ENCODE peak calls at places on chromosomes 1 and 21, in nine cellular contexts. P is KG1; X is islet precursor cell; M is LoVo; B is sigmoid colon; G is stimulated activated CD4-positive, alpha-beta T cell treated with anti-CD3 and anti-CD28 coated beads, Interleukin-1b, Interleukin-23, amount 100 ng/mL, for 48 hours; H is stimulated activated CD8-positive, alpha-beta memory T cell treated with anti-CD3 and anti-CD28 coated beads, Interleukin-4, amount 100 ng/mL, for 24 hours; A is HTR-8/SVneo; T is NCI-H69. E is an unnamed sample.

GRCh38 chr21:45747802-45748445 is 104.4 kb downstream of the PCBP3 start:
- DNase-seq in P (no peak), X (no peak), M (peak; percentile 27), B (no peak), G (no peak), H (no peak), A (peak; percentile 87), T (peak; percentile 92), E (no peak)

GRCh38 chr1:210692796-210693195 is 364.1 kb downstream of the HHAT start:
- DNase-seq in P (peak; percentile 2), X (no peak), M (no peak), B (no peak), G (no peak), H (no peak), A (no peak), T (no peak), E (peak; percentile 15)

GRCh38 chr1:203556047-203556851 is 62.3 kb downstream of the OPTC start:
- DNase-seq in P (no peak), X (peak; percentile 77), M (no peak), B (peak; percentile 91), G (no peak), H (no peak), A (no peak), T (peak; percentile 34), E (no peak)

GRCh38 chr1:226813671-226814591 is 56.5 kb upstream of the PSEN2 start:
- DNase-seq in P (no peak), X (no peak), M (no peak), B (no peak), G (no peak), H (no peak), A (no peak), T (no peak), E (no peak)

GRCh38 chr1:228902781-228903572 is 167.7 kb downstream of the RHOU start:
- DNase-seq in P (no peak), X (no peak), M (peak; percentile 94), B (peak; percentile 95), G (no peak), H (no peak), A (peak; percentile 88), T (peak; percentile 97), E (no peak)

GRCh38 chr1:230400007-230400344 is 26.2 kb downstream of the PGBD5 start:
- DNase-seq in P (no peak), X (no peak), M (no peak), B (no peak), G (no peak), H (no peak), A (no peak), T (no peak), E (no peak)

GRCh38 chr1:164320780-164321683 is 238.0 kb upstream of the PBX1 start:
- DNase-seq in P (no peak), X (peak; percentile 68), M (no peak), B (peak; percentile 65), G (no peak), H (no peak), A (no peak), T (peak; percentile 84), E (no peak)

GRCh38 chr1:85865183-85865582 is 156.9 kb upstream of the ZNHIT6 start:
- DNase-seq in P (no peak), X (no peak), M (no peak), B (no peak), G (no peak), H (no peak), A (no peak), T (no peak), E (no peak)

GRCh38 chr1:117359560-117360289 is 7.5 kb upstream of the MAN1A2 start:
- DNase-seq in P (no peak), X (no peak), M (no peak), B (no peak), G (no peak), H (no peak), A (no peak), T (no peak), E (peak; percentile 41)

GRCh38 chr1:202572867-202573266 is 137.4 kb downstream of the SYT2 start:
- DNase-seq in P (no peak), X (no peak), M (no peak), B (no peak), G (no peak), H (no peak), A (no peak), T (peak; percentile 81), E (no peak)

GRCh38 chr1:34590211-34590623 is 164.6 kb upstream of the GJB5 start:
- DNase-seq in P (no peak), X (peak; percentile 94), M (peak; percentile 55), B (no peak), G (no peak), H (no peak), A (no peak), T (peak; percentile 60), E (no peak)

GRCh38 chr1:69671363-69672010 is 103.8 kb downstream of the LRRC7 start:
- DNase-seq in P (no peak), X (peak; percentile 52), M (no peak), B (no peak), G (no peak), H (no peak), A (no peak), T (peak; percentile 37), E (no peak)

GRCh38 chr1:116808476-116809180 is 54.4 kb downstream of the CD2 start:
- DNase-seq in P (no peak), X (no peak), M (no peak), B (no peak), G (no peak), H (no peak), A (no peak), T (peak; percentile 8), E (no peak)

GRCh38 chr1:20931930-20932436 is 144.9 kb upstream of the HP1BP3 start:
- DNase-seq in P (no peak), X (no peak), M (no peak), B (no peak), G (no peak), H (no peak), A (no peak), T (no peak), E (no peak)

GRCh38 chr1:179353546-179353945 is 12.2 kb upstream of the AXDND1 start:
- DNase-seq in P (no peak), X (peak; percentile 82), M (no peak), B (peak; percentile 73), G (no peak), H (no peak), A (no peak), T (no peak), E (no peak)

GRCh38 chr1:161019767-161020572 is 982 bp downstream of the F11R start:
- DNase-seq in P (peak; percentile 30), X (no peak), M (no peak), B (no peak), G (no peak), H (no peak), A (no peak), T (peak; percentile 83), E (no peak)